ENCODE peak calls at places on chromosome 18, in eight cellular contexts. Y is NCI-H774; U is NCI-H524 treated with DMSO at 0.1 percent for 48 hours; R is cardiac muscle cell; N is left cardiac atrium; W is LoVo; Z is naive thymus-derived CD8-positive, alpha-beta T cell; P is IMR-90. E is an unnamed sample.

GRCh38 chr18:23228102-23229051 is 93.1 kb downstream of the CABLES1 start:
- DNase-seq in Y (no peak), U (no peak), R (no peak), N (no peak), W (no peak), Z (no peak), P (peak), E (peak)

GRCh38 chr18:7561907-7562460 is 5.1 kb upstream of the PTPRM start:
- DNase-seq in Y (no peak), U (no peak), R (no peak), N (no peak), W (no peak), Z (no peak), P (no peak), E (no peak)

GRCh38 chr18:80035997-80036396 is 1.8 kb downstream of the RBFA start:
- DNase-seq in Y (no peak), U (peak), R (no peak), N (no peak), W (no peak), Z (no peak), P (no peak), E (no peak)

GRCh38 chr18:73366713-73367112 is 498.9 kb upstream of the NETO1 start:
- DNase-seq in Y (no peak), U (no peak), R (no peak), N (no peak), W (no peak), Z (no peak), P (peak), E (no peak)

GRCh38 chr18:78729099-78729467 is 250.5 kb upstream of the SALL3 start:
- DNase-seq in Y (no peak), U (no peak), R (no peak), N (no peak), W (no peak), Z (no peak), P (no peak), E (no peak)

GRCh38 chr18:49486617-49486958 is 446 bp downstream of the C18orf32 start:
- DNase-seq in Y (no peak), U (no peak), R (no peak), N (no peak), W (peak), Z (no peak), P (no peak), E (no peak)

GRCh38 chr18:31241900-31242409 is 76.0 kb upstream of the DSG1 start:
- DNase-seq in Y (no peak), U (no peak), R (peak), N (no peak), W (peak), Z (no peak), P (peak), E (peak)

GRCh38 chr18:22609642-22610041 is 191.9 kb upstream of the CTAGE1 start:
- DNase-seq in Y (no peak), U (no peak), R (peak), N (peak), W (no peak), Z (no peak), P (peak), E (no peak)

GRCh38 chr18:22194151-22194598 is 24.8 kb downstream of the GATA6 start:
- DNase-seq in Y (no peak), U (no peak), R (peak), N (peak), W (peak), Z (no peak), P (no peak), E (no peak)

GRCh38 chr18:68431111-68431921 is 283.6 kb downstream of the TMX3 start:
- DNase-seq in Y (no peak), U (no peak), R (no peak), N (no peak), W (no peak), Z (no peak), P (no peak), E (peak)

GRCh38 chr18:44696892-44697291 is 16.2 kb downstream of the SETBP1 start:
- DNase-seq in Y (no peak), U (no peak), R (peak), N (peak), W (no peak), Z (no peak), P (no peak), E (no peak)

GRCh38 chr18:55343396-55344073 is 244.5 kb downstream of the TCF4 start:
- DNase-seq in Y (no peak), U (peak), R (peak), N (no peak), W (peak), Z (no peak), P (peak), E (no peak)

GRCh38 chr18:58953627-58954026 is 89.0 kb downstream of the ZNF532 start:
- DNase-seq in Y (peak), U (no peak), R (peak), N (peak), W (no peak), Z (no peak), P (no peak), E (peak)

GRCh38 chr18:40866013-40866644 is 1088.9 kb upstream of the PIK3C3 start:
- DNase-seq in Y (no peak), U (no peak), R (no peak), N (no peak), W (no peak), Z (no peak), P (no peak), E (no peak)

GRCh38 chr18:71136487-71136886 is 847.6 kb downstream of the SOCS6 start:
- DNase-seq in Y (no peak), U (no peak), R (no peak), N (no peak), W (no peak), Z (no peak), P (no peak), E (no peak)

GRCh38 chr18:25743661-25744151 is 346.7 kb downstream of the SS18 start:
- DNase-seq in Y (no peak), U (no peak), R (peak), N (no peak), W (no peak), Z (no peak), P (no peak), E (no peak)

GRCh38 chr18:3411854-3412268 is 38.1 kb upstream of the TGIF1 start:
- DNase-seq in Y (no peak), U (no peak), R (no peak), N (peak), W (peak), Z (no peak), P (no peak), E (no peak)

GRCh38 chr18:48467231-48467630 is 58.0 kb upstream of the ZBTB7C start:
- DNase-seq in Y (no peak), U (no peak), R (no peak), N (no peak), W (no peak), Z (no peak), P (no peak), E (no peak)

GRCh38 chr18:24995056-24995455 is 356.9 kb downstream of the ZNF521 start:
- DNase-seq in Y (no peak), U (no peak), R (no peak), N (no peak), W (no peak), Z (no peak), P (peak), E (no peak)

GRCh38 chr18:75034937-75035336 is 174.0 kb downstream of the PTGR3 start:
- DNase-seq in Y (no peak), U (no peak), R (no peak), N (no peak), W (no peak), Z (no peak), P (no peak), E (no peak)

GRCh38 chr18:533995-534601 is 33.6 kb upstream of the COLEC12 start:
- DNase-seq in Y (no peak), U (no peak), R (no peak), N (no peak), W (no peak), Z (no peak), P (no peak), E (no peak)

GRCh38 chr18:59715445-59715844 is 18.2 kb upstream of the CCBE1 start:
- DNase-seq in Y (no peak), U (no peak), R (no peak), N (no peak), W (no peak), Z (no peak), P (peak), E (no peak)

GRCh38 chr18:49548266-49548665 is 13.6 kb upstream of the LIPG start:
- DNase-seq in Y (no peak), U (no peak), R (no peak), N (no peak), W (peak), Z (no peak), P (peak), E (peak)

GRCh38 chr18:51290864-51291263 is 93.4 kb upstream of the MEX3C start:
- DNase-seq in Y (no peak), U (no peak), R (no peak), N (no peak), W (no peak), Z (no peak), P (no peak), E (no peak)